ENCODE peak calls at places on chromosomes 5 and 9, in seven cellular contexts. D, P, A, I, M, H and K are unnamed samples.

GRCh38 chr5:170300361-170301013 is 2.9 kb upstream of the LCP2 start:
- DNase-seq in I (no peak), H (peak; percentile 54), D (no peak), M (no peak), A (no peak), P (no peak), K (no peak)

GRCh38 chr5:138024117-138024516 is 8.8 kb downstream of the FAM13B start:
- DNase-seq in H (no peak), D (no peak), M (no peak), I (no peak), P (no peak), A (no peak), K (no peak)

GRCh38 chr5:591746-592145 is 20.4 kb upstream of the CEP72 start:
- DNase-seq in A (no peak), D (no peak), P (peak; percentile 26), M (no peak), H (no peak), I (no peak), K (no peak)

GRCh38 chr5:79069488-79070001 is at the start of the genes BHMT2 and DMGDH:
- DNase-seq in D (no peak), A (no peak), M (no peak), H (no peak), I (no peak), P (no peak), K (peak; percentile 68)

GRCh38 chr5:121988443-121988842 is 26.7 kb downstream of the SRFBP1 start:
- DNase-seq in P (no peak), D (no peak), I (no peak), H (no peak), M (no peak), A (no peak), K (no peak)

GRCh38 chr9:125422853-125423252 is 161.2 kb downstream of the GAPVD1 start:
- DNase-seq in A (no peak), H (no peak), P (no peak), M (no peak), I (no peak), D (no peak), K (no peak)

GRCh38 chr5:168288349-168289245 is 2.8 kb upstream of the WWC1 start:
- DNase-seq in H (no peak), I (peak; percentile 58), A (no peak), M (no peak), P (peak; percentile 65), D (peak; percentile 88), K (no peak)

GRCh38 chr5:66193419-66193818 is 49.3 kb downstream of the SREK1 start:
- DNase-seq in M (no peak), P (no peak), D (no peak), A (no peak), I (no peak), H (no peak), K (no peak)

GRCh38 chr9:93304574-93305496 is 120.9 kb downstream of the WNK2 start:
- DNase-seq in H (peak; percentile 47), D (peak; percentile 52), A (no peak), I (peak; percentile 82), P (peak; percentile 94), M (peak; percentile 48), K (peak; percentile 68)

GRCh38 chr5:154945695-154946301 is 4.9 kb downstream of the MRPL22 start:
- DNase-seq in P (no peak), I (no peak), A (peak; percentile 31), D (no peak), H (no peak), M (no peak), K (peak; percentile 38)

GRCh38 chr9:81597749-81598497 is 91.4 kb downstream of the TLE1 start:
- DNase-seq in H (no peak), I (no peak), P (no peak), A (no peak), M (no peak), D (no peak), K (no peak)

GRCh38 chr5:80198399-80198798 is 57.4 kb downstream of the SERINC5 start:
- DNase-seq in I (no peak), A (no peak), P (no peak), H (no peak), M (no peak), D (no peak), K (peak; percentile 58)

GRCh38 chr5:173888473-173889135 is 455 bp downstream of the CPEB4 start:
- DNase-seq in D (peak; percentile 37), I (peak; percentile 26), M (no peak), A (no peak), P (peak; percentile 64), H (peak; percentile 56), K (peak; percentile 18)

GRCh38 chr5:154723740-154724505 is 31.3 kb upstream of the LARP1 start:
- DNase-seq in H (no peak), D (no peak), P (no peak), A (no peak), M (no peak), I (no peak), K (no peak)

GRCh38 chr9:110040788-110041187 is 167.2 kb downstream of the C9orf152 start:
- DNase-seq in A (peak; percentile 62), I (no peak), D (no peak), M (no peak), H (no peak), P (no peak), K (no peak)

GRCh38 chr5:113989278-113989912 is 372.5 kb upstream of the KCNN2 start:
- DNase-seq in M (no peak), P (no peak), D (no peak), A (no peak), H (no peak), I (no peak), K (no peak)

GRCh38 chr9:85142461-85143401 is 473.2 kb downstream of the NTRK2 start:
- DNase-seq in A (no peak), P (no peak), M (no peak), D (no peak), H (peak; percentile 43), I (peak; percentile 60), K (peak; percentile 36)

GRCh38 chr5:132437604-132438275 is 52.8 kb downstream of the IRF1 start:
- DNase-seq in D (peak; percentile 78), I (peak; percentile 94), A (peak; percentile 95), P (peak; percentile 83), H (peak; percentile 86), M (no peak), K (peak; percentile 45)

GRCh38 chr9:72442212-72442607 is 77.2 kb upstream of the ZFAND5 start:
- DNase-seq in H (no peak), D (no peak), A (peak; percentile 77), M (no peak), P (peak; percentile 61), I (peak; percentile 92), K (peak; percentile 80)

GRCh38 chr9:18330736-18331335 is 143.1 kb upstream of the ADAMTSL1 start:
- DNase-seq in H (no peak), A (no peak), M (no peak), P (no peak), D (no peak), I (peak; percentile 9), K (peak; percentile 51)

GRCh38 chr5:67305913-67306710 is 109.5 kb upstream of the CD180 start:
- DNase-seq in D (no peak), H (no peak), A (no peak), I (no peak), M (no peak), P (no peak), K (peak; percentile 57)

GRCh38 chr5:67301285-67301904 is 104.8 kb upstream of the CD180 start:
- DNase-seq in H (peak; percentile 63), A (peak; percentile 55), D (peak; percentile 37), I (peak; percentile 60), M (no peak), P (no peak), K (peak; percentile 97)

GRCh38 chr5:67300321-67300720 is 103.7 kb upstream of the CD180 start:
- DNase-seq in A (no peak), P (no peak), M (no peak), I (no peak), H (no peak), D (no peak), K (no peak)

GRCh38 chr5:67305401-67305800 is 108.8 kb upstream of the CD180 start:
- DNase-seq in M (no peak), D (no peak), A (no peak), H (no peak), P (no peak), I (no peak), K (no peak)

GRCh38 chr5:67303356-67303755 is 106.8 kb upstream of the CD180 start:
- DNase-seq in M (no peak), P (no peak), H (no peak), D (no peak), A (peak; percentile 18), I (no peak), K (no peak)
- H3K4me1 ChIP-seq in M (no peaks in the 10 kb centered on the region), P (no peaks in the 10 kb centered on the region), H (peaks cover 65% of the 10 kb centered on the region), D (no peaks in the 10 kb centered on the region), A (peaks cover 65% of the 10 kb centered on the region), I (no peaks in the 10 kb centered on the region), K (no peaks in the 10 kb centered on the region)

GRCh38 chr5:32168460-32169033 is 5.6 kb downstream of the GOLPH3 start:
- DNase-seq in I (no peak), A (no peak), M (no peak), P (no peak), D (no peak), H (no peak), K (no peak)
- H3K4me1 ChIP-seq in I (no peaks in the 10 kb centered on the region), A (peaks cover 14% of the 10 kb centered on the region), M (no peaks in the 10 kb centered on the region), P (peaks cover 4% of the 10 kb centered on the region), D (no peaks in the 10 kb centered on the region), H (peaks cover 72% of the 10 kb centered on the region), K (peaks cover 13% of the 10 kb centered on the region)

DNA sequence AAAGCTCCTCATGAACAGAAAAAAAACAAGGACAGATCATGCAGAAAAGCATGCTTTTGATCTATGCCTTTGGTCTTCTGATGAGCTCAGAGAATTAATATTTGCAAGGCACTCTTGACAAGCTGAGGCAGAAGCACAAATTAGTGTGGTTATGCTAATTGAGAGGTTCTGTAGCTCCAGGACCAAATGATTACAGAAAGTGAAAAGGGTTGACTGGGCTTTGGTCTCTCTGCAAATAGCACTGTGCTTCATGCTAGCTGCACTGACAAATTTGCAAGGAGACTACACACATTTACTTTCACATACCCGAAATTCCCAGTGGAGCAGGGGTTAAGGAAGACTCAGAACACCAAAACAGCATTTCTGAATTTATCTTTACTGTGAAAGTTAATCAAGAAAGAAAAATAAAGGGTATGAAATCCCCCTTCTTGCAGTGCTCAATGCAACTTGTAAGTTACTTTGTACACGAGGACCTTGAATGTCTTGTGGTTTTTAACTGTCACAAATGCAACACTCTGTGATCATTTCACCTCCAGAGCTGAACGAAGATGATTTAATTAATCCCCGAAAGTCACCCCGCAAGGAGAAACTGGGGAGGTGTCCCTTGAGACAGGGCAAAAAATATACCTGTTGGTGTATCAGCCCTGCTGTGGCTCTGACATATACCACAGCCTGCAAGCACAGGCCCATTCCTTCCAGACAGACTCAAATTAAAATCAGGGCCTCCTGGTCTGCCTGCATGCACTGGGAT is 11.9 kb downstream of the RAPGEF1 start:
- DNase-seq in D (no peak), P (no peak), H (no peak), I (peak; percentile 29), M (no peak), A (no peak), K (no peak)
- H3K4me1 ChIP-seq in D (peaks cover 15% of the 10 kb centered on the region), P (peaks cover 4% of the 10 kb centered on the region), H (peaks cover 79% of the 10 kb centered on the region), I (peaks cover 7% of the 10 kb centered on the region), M (peaks cover 5% of the 10 kb centered on the region), A (peaks cover 47% of the 10 kb centered on the region), K (peaks cover 18% of the 10 kb centered on the region)

DNA sequence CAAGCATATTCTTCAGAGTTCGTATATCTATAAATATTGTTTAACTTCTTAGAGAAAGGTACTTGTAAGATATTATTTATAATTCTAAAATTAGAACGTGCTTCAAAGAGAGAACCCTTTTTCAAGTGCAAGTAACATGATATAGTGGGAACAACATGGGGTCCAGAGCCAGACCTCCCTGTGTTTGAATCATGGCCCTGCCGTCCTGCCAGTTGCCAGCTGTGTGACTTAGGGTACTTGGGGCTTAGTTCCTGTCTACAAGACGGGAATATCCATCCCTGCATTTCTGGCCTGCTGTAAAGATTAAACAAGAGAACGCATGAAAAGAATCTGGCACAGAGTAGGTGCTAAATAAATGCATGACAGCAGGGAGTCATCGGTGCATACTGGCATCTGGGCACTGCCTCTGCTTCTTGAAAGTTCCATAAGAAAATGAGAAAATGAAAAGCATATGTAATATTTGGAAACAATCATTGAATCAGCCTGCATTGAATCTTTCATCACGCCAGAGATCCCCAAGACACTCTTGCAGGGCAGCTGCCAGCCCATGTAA is 77.8 kb upstream of the PRRC1 start:
- DNase-seq in M (no peak), I (no peak), H (no peak), A (no peak), P (no peak), D (no peak), K (no peak)
- H3K4me1 ChIP-seq in M (no peaks in the 10 kb centered on the region), I (peaks cover 2% of the 10 kb centered on the region), H (no peaks in the 10 kb centered on the region), A (no peaks in the 10 kb centered on the region), P (no peaks in the 10 kb centered on the region), D (no peaks in the 10 kb centered on the region), K (peaks cover 6% of the 10 kb centered on the region)